ENCODE peak calls at places on chromosome 17, in five cellular contexts. U, R, H, E and M are unnamed samples.

GRCh38 chr17:879546-879945 is 97.4 kb downstream of the MRM3 start:
- DNase-seq in U (peak), R (peak), H (peak), E (peak), M (peak)

GRCh38 chr17:47388825-47389224 is 65.1 kb downstream of the EFCAB13 start:
- DNase-seq in U (no peak), R (no peak), H (no peak), E (no peak), M (no peak)

GRCh38 chr17:50194441-50195195 is 6.8 kb downstream of the COL1A1 start:
- DNase-seq in U (no peak), R (no peak), H (no peak), E (no peak), M (no peak)

GRCh38 chr17:31497431-31497830 is 106.0 kb downstream of the RAB11FIP4 start:
- DNase-seq in U (no peak), R (no peak), H (no peak), E (no peak), M (no peak)

GRCh38 chr17:78325076-78325712 is 34.7 kb downstream of the SOCS3 start:
- DNase-seq in U (no peak), R (no peak), H (no peak), E (no peak), M (no peak)

GRCh38 chr17:72502111-72502939 is 381.5 kb downstream of the SOX9 start:
- DNase-seq in U (no peak), R (no peak), H (no peak), E (peak), M (no peak)

GRCh38 chr17:39196191-39196819 is 1.2 kb downstream of the CACNB1 start:
- DNase-seq in U (no peak), R (no peak), H (no peak), E (no peak), M (no peak)

GRCh38 chr17:77491921-77492445 is 351.2 kb downstream of the SEC14L1 start:
- DNase-seq in U (no peak), R (no peak), H (no peak), E (no peak), M (no peak)

GRCh38 chr17:39684369-39685043 is 3.4 kb downstream of the PGAP3 start:
- DNase-seq in U (no peak), R (no peak), H (no peak), E (no peak), M (no peak)

GRCh38 chr17:7713782-7714181 is 3.8 kb upstream of the DNAH2 start:
- DNase-seq in U (no peak), R (no peak), H (no peak), E (no peak), M (no peak)

GRCh38 chr17:40553694-40554534 is 11.4 kb downstream of the CCR7 start:
- DNase-seq in U (no peak), R (no peak), H (no peak), E (peak), M (peak)

GRCh38 chr17:49494937-49495841 is at the start of gene NGFR:
- DNase-seq in U (peak), R (no peak), H (peak), E (no peak), M (peak)

GRCh38 chr17:64499805-64500486 is 3.1 kb upstream of the POLG2 start:
- DNase-seq in U (no peak), R (no peak), H (no peak), E (no peak), M (no peak)
- TF ChIP-seq HDAC2 in U (no peak), R (no peak), H (no peak), E (no peak), M (no peak)

GRCh38 chr17:12987120-12987519 is 30.7 kb downstream of the ELAC2 start:
- DNase-seq in U (no peak), R (no peak), H (peak), E (no peak), M (no peak)
- TF ChIP-seq HDAC2 in U (no peak), R (no peak), H (no peak), E (no peak), M (no peak)

GRCh38 chr17:82804442-82805191 is 35.2 kb downstream of the ZNF750 start:
- DNase-seq in U (no peak), R (no peak), H (no peak), E (no peak), M (no peak)
- TF ChIP-seq HDAC2 in U (no peak), R (no peak), H (no peak), E (no peak), M (no peak)

GRCh38 chr17:61352771-61353170 is 46.9 kb upstream of the TBX2 start:
- DNase-seq in U (no peak), R (no peak), H (no peak), E (peak), M (no peak)
- TF ChIP-seq HDAC2 in U (no peak), R (no peak), H (no peak), E (no peak), M (no peak)

GRCh38 chr17:15900871-15901270 is 44.1 kb upstream of the ADORA2B start:
- DNase-seq in U (no peak), R (peak), H (no peak), E (no peak), M (no peak)
- TF ChIP-seq HDAC2 in U (no peak), R (no peak), H (no peak), E (no peak), M (no peak)

GRCh38 chr17:19897901-19898300 is 30.2 kb upstream of the ULK2 start:
- DNase-seq in U (no peak), R (no peak), H (no peak), E (no peak), M (no peak)
- TF ChIP-seq HDAC2 in U (no peak), R (no peak), H (no peak), E (no peak), M (no peak)

DNA sequence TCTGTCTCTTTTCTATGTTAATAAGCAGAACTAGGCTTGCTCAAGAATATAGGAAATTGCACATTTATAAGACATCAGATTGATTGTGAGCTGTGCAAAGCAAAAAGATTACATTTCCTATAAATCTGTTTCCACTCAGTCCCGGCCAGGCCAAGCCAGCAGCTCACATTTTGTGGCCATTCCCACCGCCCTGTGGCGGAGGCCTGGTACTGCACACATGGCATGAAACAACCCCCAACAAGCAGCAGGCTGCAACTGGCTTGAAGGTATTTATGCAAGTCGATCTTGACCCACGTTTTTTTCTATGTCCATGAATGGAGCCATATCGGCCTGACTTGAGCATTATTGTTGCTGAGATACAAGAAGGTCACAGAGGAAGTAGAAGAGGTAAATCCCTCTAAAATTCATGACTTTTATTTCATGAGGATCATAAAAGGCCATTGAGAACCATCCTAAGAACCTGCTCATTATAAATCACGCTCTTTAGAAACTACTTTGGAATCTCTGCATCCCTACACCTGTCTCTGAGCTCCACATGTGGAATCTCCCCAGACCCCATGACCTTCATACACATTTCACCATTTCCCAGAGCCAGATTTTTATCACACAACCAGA is 93.6 kb downstream of the PMP22 start:
- DNase-seq in U (peak), R (no peak), H (peak), E (peak), M (peak)
- TF ChIP-seq HDAC2 in U (no peak), R (no peak), H (no peak), E (no peak), M (no peak)